ENCODE peak calls at places on chromosome 6, in five cellular contexts. V is stimulated activated CD4-positive, alpha-beta T cell treated with anti-CD3 and anti-CD28 coated beads, Interleukin-2, amount 100 ng/mL, for 48 hours; G is NCI-H2171 treated with DMSO at 0.1 percent for 48 hours; O is MV-4-11; X is activated naive CD4-positive, alpha-beta T cell. I is an unnamed sample.

GRCh38 chr6:100979269-100979668 is 98.1 kb upstream of the ASCC3 start:
- DNase-seq in X (no peak), V (no peak), O (no peak), G (no peak), I (no peak)

GRCh38 chr6:106622412-106622811 is 6.9 kb downstream of the RTN4IP1 start:
- DNase-seq in G (no peak), X (no peak), O (no peak), V (no peak), I (no peak)

GRCh38 chr6:136669299-136669699 is 119.1 kb upstream of the MAP7 start:
- DNase-seq in G (no peak), O (peak; percentile 2), V (no peak), X (no peak), I (peak; percentile 86)

GRCh38 chr6:127243501-127243900 is 23.2 kb upstream of the RNF146 start:
- DNase-seq in G (no peak), X (no peak), O (no peak), V (no peak), I (no peak)

GRCh38 chr6:45714795-45715507 is 300.7 kb downstream of the CLIC5 start:
- DNase-seq in G (peak; percentile 26), V (no peak), O (peak; percentile 81), X (no peak), I (peak; percentile 83)

GRCh38 chr6:45500924-45501816 is 123.4 kb upstream of the SUPT3H start:
- DNase-seq in V (no peak), G (no peak), O (no peak), X (no peak), I (no peak)

GRCh38 chr6:105111093-105111492 is 68.7 kb downstream of the POPDC3 start:
- DNase-seq in O (no peak), X (no peak), G (no peak), V (no peak), I (no peak)

GRCh38 chr6:148217921-148218320 is 124.7 kb upstream of the SASH1 start:
- DNase-seq in O (peak; percentile 43), X (no peak), V (no peak), G (peak; percentile 15), I (no peak)

GRCh38 chr6:47111685-47112084 is 69.6 kb upstream of the ADGRF1 start:
- DNase-seq in V (no peak), G (no peak), O (peak; percentile 66), X (no peak), I (peak; percentile 77)

GRCh38 chr6:118320652-118321051 is 227.4 kb upstream of the PLN start:
- DNase-seq in O (no peak), X (no peak), V (no peak), G (peak; percentile 24), I (no peak)

GRCh38 chr6:118908441-118908840 is 14.5 kb downstream of the ASF1A start:
- DNase-seq in X (no peak), O (no peak), V (no peak), G (no peak), I (no peak)

GRCh38 chr6:124076336-124077048 is 272.8 kb downstream of the NKAIN2 start:
- DNase-seq in V (no peak), X (no peak), G (peak; percentile 71), O (no peak), I (no peak)

I was measured in LoVo.